ENCODE peak calls at places on chromosomes 6 and 20, in eight cellular contexts. E is adrenal gland, X is psoas muscle, I is fibroblast of the aortic adventitia, K is spleen, Q is stomach, V is colonic mucosa, U is mammary epithelial cell. C is an unnamed sample.

GRCh38 chr6:44189257-44189656 is 27.5 kb upstream of the MYMX start:
- DNase-seq in X (no peak), I (no peak), Q (no peak), E (no peak), K (no peak), U (no peak), V (no peak), C (no peak)

GRCh38 chr6:16486661-16487060 is 248.3 kb downstream of the GMPR start:
- DNase-seq in U (no peak), I (no peak), V (no peak), E (no peak), X (no peak), K (no peak), Q (no peak), C (no peak)

GRCh38 chr6:36599791-36600209 is 5.6 kb downstream of the SRSF3 start:
- DNase-seq in Q (peak), V (no peak), X (peak), E (peak), I (peak), U (peak), K (peak), C (peak)

GRCh38 chr20:49636447-49636846 is 68.5 kb upstream of the PTGIS start:
- DNase-seq in E (peak), K (no peak), Q (peak), I (no peak), X (peak), V (no peak), U (no peak), C (no peak)

GRCh38 chr20:47252879-47253307 is 103.6 kb downstream of the ZMYND8 start:
- DNase-seq in E (no peak), U (no peak), Q (peak), I (no peak), K (no peak), V (peak), X (no peak), C (no peak)

GRCh38 chr6:127391019-127391974 is 47.9 kb upstream of the ECHDC1 start:
- DNase-seq in X (no peak), K (no peak), I (no peak), V (no peak), U (peak), E (no peak), Q (no peak), C (no peak)

GRCh38 chr20:45487231-45487635 is 17.7 kb downstream of the WFDC2 start:
- DNase-seq in V (no peak), E (no peak), K (no peak), Q (no peak), U (no peak), X (no peak), I (no peak), C (no peak)

GRCh38 chr6:53263915-53264314 is 84.8 kb downstream of the ELOVL5 start:
- DNase-seq in Q (no peak), E (no peak), K (no peak), X (no peak), U (no peak), I (peak), V (no peak), C (no peak)

GRCh38 chr6:167219967-167220512 is 62.3 kb upstream of the GPR31 start:
- DNase-seq in E (no peak), X (no peak), Q (no peak), V (no peak), I (no peak), U (no peak), K (no peak), C (no peak)

GRCh38 chr6:52337633-52338290 is 24.2 kb upstream of the PAQR8 start:
- DNase-seq in I (no peak), X (no peak), E (no peak), U (no peak), K (no peak), V (no peak), Q (no peak), C (no peak)

GRCh38 chr20:53901064-53901463 is 169.3 kb downstream of the BCAS1 start:
- DNase-seq in V (peak), K (no peak), Q (no peak), I (peak), U (peak), E (no peak), X (no peak), C (peak)

GRCh38 chr20:60087563-60088105 is 129.4 kb downstream of the CDH26 start:
- DNase-seq in U (no peak), V (no peak), X (no peak), E (no peak), Q (no peak), K (no peak), I (peak), C (no peak)

GRCh38 chr20:32634041-32634805 is 39.5 kb downstream of the C20orf203 start:
- DNase-seq in I (peak), U (no peak), X (no peak), E (no peak), Q (no peak), K (no peak), V (no peak), C (no peak)

GRCh38 chr20:35404614-35405259 is 7.0 kb downstream of the UQCC1 start:
- DNase-seq in K (no peak), I (no peak), U (no peak), E (no peak), V (no peak), X (no peak), Q (no peak), C (no peak)

GRCh38 chr6:153092082-153093013 is 38.7 kb downstream of the RGS17 start:
- DNase-seq in U (peak), V (no peak), I (peak), X (no peak), Q (no peak), K (no peak), E (no peak), C (no peak)

GRCh38 chr6:7471171-7471570 is 70.3 kb upstream of the DSP start:
- DNase-seq in V (no peak), U (no peak), E (no peak), I (no peak), Q (no peak), X (no peak), K (no peak), C (no peak)

GRCh38 chr6:82331031-82331773 is 32.4 kb upstream of the TPBG start:
- DNase-seq in E (no peak), Q (no peak), K (no peak), U (peak), V (no peak), X (no peak), I (peak), C (no peak)

GRCh38 chr20:51220293-51220706 is 197.4 kb upstream of the KCNG1 start:
- DNase-seq in U (no peak), V (peak), E (peak), Q (peak), I (peak), K (peak), X (peak), C (peak)

GRCh38 chr6:11931296-11932035 is 80.6 kb upstream of the HIVEP1 start:
- DNase-seq in E (no peak), X (no peak), V (no peak), K (no peak), Q (no peak), U (no peak), I (no peak), C (no peak)

GRCh38 chr6:46781478-46782378 is 11.5 kb upstream of the MEP1A start:
- DNase-seq in Q (peak), U (peak), E (peak), X (no peak), K (no peak), V (peak), I (peak), C (peak)

GRCh38 chr20:47809561-47809960 is 24.3 kb upstream of the SULF2 start:
- DNase-seq in X (no peak), I (no peak), Q (no peak), E (no peak), V (no peak), K (peak), U (peak), C (no peak)

GRCh38 chr20:10683537-10683936 is 9.7 kb upstream of the JAG1 start:
- DNase-seq in U (no peak), Q (no peak), V (no peak), I (no peak), K (no peak), X (no peak), E (no peak), C (no peak)

GRCh38 chr6:105646391-105646867 is 243.5 kb upstream of the PREP start:
- DNase-seq in K (no peak), Q (no peak), U (peak), V (no peak), E (no peak), X (no peak), I (no peak), C (peak)

GRCh38 chr6:63759605-63760004 is 124.0 kb downstream of the PHF3 start:
- DNase-seq in X (no peak), Q (no peak), V (no peak), U (no peak), I (no peak), E (no peak), K (no peak), C (no peak)

GRCh38 chr6:710601-711571 is 17.9 kb upstream of the EXOC2 start:
- DNase-seq in X (peak), V (peak), Q (peak), K (peak), I (peak), E (peak), U (peak), C (peak)

GRCh38 chr6:41693866-41694265 is 41.5 kb downstream of the TFEB start:
- DNase-seq in X (no peak), I (no peak), V (no peak), E (no peak), K (no peak), Q (no peak), U (no peak), C (no peak)

GRCh38 chr6:41693281-41693838 is 42.0 kb downstream of the TFEB start:
- DNase-seq in E (no peak), V (no peak), I (no peak), Q (peak), K (no peak), U (no peak), X (no peak), C (peak)

GRCh38 chr6:41695825-41696224 is 39.6 kb downstream of the TFEB start:
- DNase-seq in I (no peak), V (no peak), E (no peak), Q (no peak), K (no peak), U (no peak), X (no peak), C (no peak)

GRCh38 chr6:41696788-41697187 is 38.6 kb downstream of the TFEB start:
- DNase-seq in U (no peak), Q (no peak), X (no peak), V (no peak), E (no peak), I (no peak), K (no peak), C (no peak)

DNA sequence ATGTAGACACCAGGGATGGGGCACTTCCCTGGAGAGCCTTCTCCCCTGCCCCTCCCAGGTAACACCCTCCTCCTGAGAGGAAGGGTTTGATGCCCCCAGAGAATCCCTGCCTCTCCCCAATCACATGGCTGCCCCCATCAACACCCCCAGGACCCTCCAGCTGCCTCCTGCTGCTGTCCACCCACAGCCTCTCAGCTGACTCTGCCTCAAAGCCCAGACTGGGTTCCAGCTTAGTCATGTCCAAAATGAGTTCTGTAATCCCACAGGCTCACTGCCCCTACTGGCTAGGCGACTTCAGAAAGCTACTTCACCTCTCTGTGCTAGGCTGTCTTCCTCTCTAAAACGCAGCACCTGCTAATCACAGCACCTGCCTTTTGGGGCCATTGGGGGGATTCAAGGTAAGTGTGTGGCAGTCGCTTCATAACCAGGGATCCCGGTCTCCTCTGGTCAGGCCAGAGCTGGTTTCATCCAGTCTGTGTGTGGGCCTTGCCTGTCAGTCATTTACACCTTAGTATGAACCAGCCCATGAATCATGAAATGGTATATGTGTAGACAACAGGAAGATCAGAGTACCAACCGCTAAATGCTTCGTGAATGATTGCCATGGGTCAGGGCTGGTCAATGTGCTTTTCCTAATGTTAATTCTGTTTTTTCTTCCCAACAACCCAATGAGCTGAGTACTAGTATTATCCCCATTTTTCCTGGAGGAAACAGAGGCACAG is 40.4 kb downstream of the TFEB start:
- DNase-seq in Q (no peak), V (no peak), U (no peak), X (no peak), I (peak), E (no peak), K (no peak), C (no peak)
- TF ChIP-seq CTCF in Q (no peak), V (no peak), U (no peak), X (no peak), I (no peak), E (no peak), K (no peak), C (no peak)

GRCh38 chr6:14240411-14241166 is 123.0 kb downstream of the CD83 start:
- DNase-seq in E (no peak), Q (no peak), V (no peak), X (no peak), I (no peak), K (no peak), U (no peak), C (no peak)
- H3K4me3 ChIP-seq in E (no peak), Q (no peak), V (no peak), X (no peak), I (no peak), K (no peak), U (no peak), C (no peak)

GRCh38 chr20:9022361-9022760 is 46.5 kb upstream of the PLCB4 start:
- DNase-seq in I (no peak), U (no peak), X (no peak), K (no peak), V (no peak), E (no peak), Q (no peak), C (no peak)
- TF ChIP-seq CTCF in I (no peak), U (no peak), X (no peak), K (no peak), V (no peak), E (no peak), Q (no peak), C (no peak)

DNA sequence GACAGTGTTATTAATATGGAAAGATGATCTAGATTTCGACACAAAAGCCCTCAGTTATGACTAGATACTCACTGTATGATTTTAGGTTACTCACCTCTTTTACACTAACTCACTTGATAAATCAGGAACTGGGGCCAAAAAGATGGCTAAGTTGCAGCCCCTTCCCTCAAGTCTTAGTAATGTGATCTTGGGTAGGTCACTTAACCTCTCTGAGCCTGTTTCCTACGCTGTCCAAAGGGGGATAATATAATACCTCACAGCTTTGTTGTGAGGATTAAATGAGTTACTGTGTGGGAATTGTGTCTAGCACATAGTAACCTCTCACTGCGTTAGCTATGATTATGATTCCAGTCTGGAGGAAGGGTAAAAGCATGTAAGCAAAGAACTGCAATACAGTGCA is 1.3 kb downstream of the TTI1 start:
- DNase-seq in K (no peak), Q (no peak), X (no peak), V (no peak), U (no peak), E (no peak), I (no peak), C (no peak)
- H3K4me3 ChIP-seq in K (peak), Q (no peak), X (peak), V (no peak), U (peak), E (no peak), I (no peak), C (peak)

GRCh38 chr6:13359287-13359686 is 30.9 kb upstream of the TBC1D7 start:
- DNase-seq in K (no peak), I (no peak), Q (no peak), X (no peak), U (no peak), V (no peak), E (no peak), C (no peak)

GRCh38 chr6:13358486-13358885 is 30.1 kb upstream of the TBC1D7 start:
- DNase-seq in Q (no peak), U (no peak), I (no peak), V (no peak), K (no peak), E (no peak), X (no peak), C (no peak)

GRCh38 chr6:13355969-13356368 is 27.6 kb upstream of the TBC1D7 start:
- DNase-seq in E (no peak), Q (no peak), I (no peak), U (peak), K (no peak), X (no peak), V (no peak), C (no peak)

GRCh38 chr6:13355043-13355945 is 27.0 kb upstream of the TBC1D7 start:
- DNase-seq in I (peak), X (no peak), V (no peak), Q (no peak), U (peak), E (no peak), K (no peak), C (peak)

GRCh38 chr6:13357551-13358075 is 29.3 kb upstream of the TBC1D7 start:
- DNase-seq in Q (no peak), I (peak), K (no peak), X (no peak), V (no peak), U (no peak), E (no peak), C (no peak)
- TF ChIP-seq CTCF in Q (no peak), I (peak), K (no peak), X (no peak), V (no peak), U (no peak), E (no peak), C (no peak)

C was measured in Peyer's patch.